ENCODE peak calls at places on chromosomes 1 and 21, in four cellular contexts. N is HepG2, H is K562, O is GM12878. X is an unnamed sample.

GRCh38 chr21:26717146-26717739 is 128.0 kb downstream of the ADAMTS1 start:
- DNase-seq in N (no peak), H (peak), O (no peak), X (no peak)

GRCh38 chr21:35677298-35677841 is 383.0 kb downstream of the SETD4 start:
- DNase-seq in N (peak), H (no peak), O (no peak), X (no peak)

GRCh38 chr1:229514578-229515275 is 6.6 kb upstream of the NUP133 start:
- DNase-seq in N (peak), H (peak), O (no peak), X (peak)

GRCh38 chr1:220281159-220281574 is 8.9 kb upstream of the RAB3GAP2 start:
- DNase-seq in N (no peak), H (peak), O (no peak), X (no peak)

GRCh38 chr1:114956570-114956969 is 73.1 kb upstream of the TSHB start:
- DNase-seq in N (peak), H (peak), O (no peak), X (no peak)

GRCh38 chr1:117116090-117116783 is 5.3 kb downstream of the TRIM45 start:
- DNase-seq in N (no peak), H (peak), O (no peak), X (no peak)

GRCh38 chr1:207821464-207822045 is 69.7 kb downstream of the CD46 start:
- DNase-seq in N (no peak), H (no peak), O (no peak), X (no peak)

GRCh38 chr21:45829566-45830147 is 151.9 kb upstream of the COL6A1 start:
- DNase-seq in N (no peak), H (no peak), O (no peak), X (peak)

GRCh38 chr1:212368073-212368484 is 46.6 kb downstream of the PACC1 start:
- DNase-seq in N (peak), H (peak), O (peak), X (peak)

GRCh38 chr1:179121159-179121938 is 39.5 kb downstream of the TOR3A start:
- DNase-seq in N (peak), H (peak), O (no peak), X (no peak)

GRCh38 chr21:29074007-29074376 is 544 bp upstream of the CCT8 start:
- DNase-seq in N (no peak), H (no peak), O (no peak), X (no peak)

GRCh38 chr1:221462345-221462744 is 279.5 kb downstream of the DUSP10 start:
- DNase-seq in N (no peak), H (no peak), O (no peak), X (no peak)

GRCh38 chr1:26475989-26476388 is 3.7 kb downstream of the HMGN2 start:
- DNase-seq in N (no peak), H (no peak), O (no peak), X (no peak)

GRCh38 chr1:10663668-10664035 is 132.8 kb downstream of the CASZ1 start:
- DNase-seq in N (no peak), H (no peak), O (no peak), X (no peak)

GRCh38 chr1:91912267-91912666 is 26.3 kb upstream of the TGFBR3 start:
- DNase-seq in N (no peak), H (no peak), O (no peak), X (no peak)

GRCh38 chr21:33901421-33902288 is 13.9 kb downstream of the ATP5PO start:
- DNase-seq in N (peak), H (peak), O (no peak), X (peak)

GRCh38 chr1:111592389-111593361 is 26.9 kb upstream of the RAP1A start:
- DNase-seq in N (peak), H (peak), O (peak), X (no peak)

GRCh38 chr1:148264374-148265276 is 112.5 kb upstream of the NBPF11 start:
- DNase-seq in N (no peak), H (peak), O (no peak), X (peak)

GRCh38 chr1:150544204-150544603 is 5.0 kb upstream of the ADAMTSL4 start:
- DNase-seq in N (no peak), H (peak), O (no peak), X (no peak)

GRCh38 chr21:41167348-41168342 is at the start of gene BACE2:
- DNase-seq in N (no peak), H (peak), O (no peak), X (no peak)

GRCh38 chr1:180950321-180950720 is 37.6 kb downstream of the KIAA1614 start:
- DNase-seq in N (no peak), H (no peak), O (no peak), X (no peak)

GRCh38 chr1:93703649-93704048 is 22.0 kb upstream of the BCAR3 start:
- DNase-seq in N (peak), H (peak), O (no peak), X (no peak)

GRCh38 chr1:248627971-248628844 is 6.7 kb downstream of the OR2T11 start:
- DNase-seq in N (no peak), H (no peak), O (no peak), X (no peak)

GRCh38 chr1:16183157-16183556 is 27.3 kb upstream of the EPHA2 start:
- DNase-seq in N (no peak), H (no peak), O (no peak), X (no peak)

DNA sequence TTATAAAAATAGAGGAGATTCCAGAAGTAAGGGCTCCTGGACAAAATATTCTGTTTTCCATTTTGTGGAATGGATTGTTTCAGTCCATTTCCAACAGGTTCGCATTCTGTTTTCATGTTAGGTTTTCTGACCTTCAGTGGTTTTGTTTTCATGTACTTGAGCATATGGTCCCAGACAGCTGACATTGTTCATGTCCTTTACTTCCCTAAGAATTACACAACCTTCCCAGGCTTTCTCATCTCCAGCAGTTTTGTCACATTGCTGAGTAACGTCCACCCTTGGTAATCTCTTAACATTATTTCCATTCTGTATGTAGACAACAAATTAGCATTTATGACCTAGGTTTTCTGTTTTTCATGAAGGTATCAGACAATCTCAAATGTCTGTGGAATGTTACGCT is 21.0 kb upstream of the ERRFI1 start:
- DNase-seq in N (no peak), H (no peak), O (no peak), X (no peak)
- TF ChIP-seq CBX5 in N (no peak), H (no peak), O (no peak), X (no peak)

DNA sequence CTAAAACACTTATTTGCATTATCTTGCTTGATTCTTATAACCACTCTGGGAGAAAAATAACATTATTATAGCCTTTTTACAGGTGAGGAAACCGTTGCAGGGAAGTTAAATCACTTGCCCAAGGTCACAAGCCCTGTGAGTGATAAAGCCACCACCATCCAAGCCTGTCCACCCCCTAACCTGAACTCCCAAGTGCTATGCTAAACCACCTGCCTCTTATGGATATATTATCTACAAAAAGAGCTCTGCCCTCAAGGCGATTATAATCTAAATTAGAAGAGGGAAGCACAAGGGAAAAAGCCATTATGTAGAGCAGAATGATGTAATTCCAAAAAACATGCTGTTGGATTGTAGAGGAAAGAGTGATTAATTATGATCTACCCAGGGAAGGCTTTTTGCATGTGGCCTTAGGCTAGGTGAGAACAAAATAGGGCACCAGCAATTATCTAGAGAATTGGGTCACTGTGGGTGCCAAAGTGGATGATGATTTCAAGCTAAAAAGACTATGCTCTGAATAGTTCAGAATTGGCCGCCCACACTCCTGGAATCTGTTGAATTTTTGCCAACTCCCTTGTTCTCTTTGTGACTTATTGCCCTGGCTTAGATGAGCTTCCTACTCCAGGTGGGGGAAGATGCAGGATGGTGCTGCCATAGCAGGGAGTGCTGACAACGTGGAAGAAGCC is 205.3 kb downstream of the FGGY start:
- DNase-seq in N (no peak), H (no peak), O (no peak), X (no peak)
- TF ChIP-seq RFX5 in N (no peak), H (no peak), O (no peak), X (no peak)

DNA sequence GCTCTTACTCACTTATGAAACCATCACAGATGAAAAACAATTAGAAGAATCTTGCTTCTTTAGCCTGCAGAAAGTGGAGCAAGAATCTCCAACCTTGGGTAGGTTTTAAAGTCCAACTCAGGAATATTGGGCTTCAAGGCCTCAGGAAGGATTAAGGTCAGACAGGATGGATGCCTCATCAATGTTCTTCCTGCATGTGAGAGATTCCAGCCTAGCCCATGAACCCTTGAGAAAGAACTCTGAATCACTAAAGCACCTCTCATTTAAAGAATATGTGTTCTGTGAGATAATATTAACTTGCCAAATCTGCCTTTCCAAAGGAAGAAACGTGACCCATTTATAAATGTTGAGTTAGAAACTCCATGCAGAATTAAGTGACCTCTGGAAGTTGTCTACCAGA is 345.2 kb upstream of the CAMK1G start:
- DNase-seq in N (no peak), H (no peak), O (no peak), X (no peak)
- TF ChIP-seq CBX5 in N (no peak), H (no peak), O (no peak), X (no peak)

GRCh38 chr1:36163426-36163825 is 7.5 kb downstream of the MAP7D1 start:
- DNase-seq in N (no peak), H (no peak), O (no peak), X (no peak)

GRCh38 chr1:36160388-36160948 is 4.5 kb downstream of the MAP7D1 start:
- DNase-seq in N (no peak), H (no peak), O (no peak), X (no peak)

GRCh38 chr1:36162680-36163079 is 6.7 kb downstream of the MAP7D1 start:
- DNase-seq in N (no peak), H (no peak), O (no peak), X (no peak)

GRCh38 chr1:36160949-36161485 is 5.1 kb downstream of the MAP7D1 start:
- DNase-seq in N (no peak), H (peak), O (no peak), X (peak)

GRCh38 chr1:36161656-36162531 is 5.9 kb downstream of the MAP7D1 start:
- DNase-seq in N (no peak), H (peak), O (no peak), X (no peak)
- TF ChIP-seq RFX5 in N (no peak), H (no peak), O (no peak), X (no peak)

DNA sequence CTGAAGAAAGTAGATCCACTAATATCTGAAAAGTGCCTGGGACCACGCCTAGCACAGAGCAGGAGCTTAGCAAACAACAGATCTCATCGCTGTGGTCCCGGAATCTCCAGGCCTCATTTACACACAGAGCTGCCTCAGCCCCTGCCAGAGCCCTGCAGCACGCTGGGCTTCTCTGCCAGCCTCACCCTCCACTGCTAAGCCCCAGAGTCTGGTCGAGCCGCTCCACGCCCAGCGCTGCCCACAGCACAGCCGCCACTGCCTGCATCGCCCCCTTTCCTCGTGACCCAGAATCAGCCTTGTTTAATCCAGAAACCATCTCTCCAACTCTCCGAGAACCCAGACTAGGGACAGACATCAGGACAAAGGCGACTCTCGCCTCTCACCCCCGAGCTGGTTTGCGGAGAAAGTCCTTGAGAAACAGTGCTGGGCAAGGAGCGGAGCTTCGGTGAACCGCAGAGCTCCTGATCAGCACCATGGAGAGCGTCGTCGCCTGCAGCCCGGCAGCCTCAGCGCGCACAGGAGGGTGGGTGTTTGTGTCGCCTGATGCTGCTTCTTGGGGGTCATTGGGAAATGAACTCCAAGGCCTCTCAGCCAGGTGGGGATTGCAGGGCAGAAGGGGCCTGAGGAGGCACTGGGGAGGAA is 145.1 kb downstream of the NPHP4 start:
- DNase-seq in N (no peak), H (peak), O (no peak), X (peak)
- TF ChIP-seq CBX5 in N (no peak), H (no peak), O (no peak), X (no peak)

GRCh38 chr1:90114521-90115141 is 119.7 kb downstream of the ZNF326 start:
- DNase-seq in N (peak), H (peak), O (peak), X (no peak)
- TF ChIP-seq RFX5 in N (no peak), H (no peak), O (no peak), X (no peak)

GRCh38 chr1:37134599-37134998 is 100.3 kb upstream of the GRIK3 start:
- DNase-seq in N (no peak), H (no peak), O (no peak), X (no peak)

GRCh38 chr1:37131281-37131680 is 97.0 kb upstream of the GRIK3 start:
- DNase-seq in N (peak), H (no peak), O (no peak), X (no peak)

GRCh38 chr1:37133276-37134145 is 99.2 kb upstream of the GRIK3 start:
- DNase-seq in N (no peak), H (no peak), O (no peak), X (no peak)

GRCh38 chr1:37137018-37137417 is 102.7 kb upstream of the GRIK3 start:
- DNase-seq in N (no peak), H (no peak), O (no peak), X (no peak)

GRCh38 chr1:37135032-37135431 is 100.7 kb upstream of the GRIK3 start:
- DNase-seq in N (no peak), H (no peak), O (no peak), X (no peak)
- TF ChIP-seq CBX5 in N (no peak), H (no peak), O (no peak), X (no peak)

GRCh38 chr1:226310123-226310540 is 1.2 kb upstream of the LIN9 start:
- DNase-seq in N (peak), H (peak), O (no peak), X (no peak)

GRCh38 chr1:226309398-226310122 is 596 bp upstream of the LIN9 start:
- DNase-seq in N (peak), H (peak), O (no peak), X (no peak)

GRCh38 chr1:226311376-226311775 is 2.4 kb upstream of the LIN9 start:
- DNase-seq in N (no peak), H (no peak), O (no peak), X (no peak)

GRCh38 chr1:226312065-226312464 is 3.1 kb upstream of the LIN9 start:
- DNase-seq in N (no peak), H (no peak), O (no peak), X (no peak)

DNA sequence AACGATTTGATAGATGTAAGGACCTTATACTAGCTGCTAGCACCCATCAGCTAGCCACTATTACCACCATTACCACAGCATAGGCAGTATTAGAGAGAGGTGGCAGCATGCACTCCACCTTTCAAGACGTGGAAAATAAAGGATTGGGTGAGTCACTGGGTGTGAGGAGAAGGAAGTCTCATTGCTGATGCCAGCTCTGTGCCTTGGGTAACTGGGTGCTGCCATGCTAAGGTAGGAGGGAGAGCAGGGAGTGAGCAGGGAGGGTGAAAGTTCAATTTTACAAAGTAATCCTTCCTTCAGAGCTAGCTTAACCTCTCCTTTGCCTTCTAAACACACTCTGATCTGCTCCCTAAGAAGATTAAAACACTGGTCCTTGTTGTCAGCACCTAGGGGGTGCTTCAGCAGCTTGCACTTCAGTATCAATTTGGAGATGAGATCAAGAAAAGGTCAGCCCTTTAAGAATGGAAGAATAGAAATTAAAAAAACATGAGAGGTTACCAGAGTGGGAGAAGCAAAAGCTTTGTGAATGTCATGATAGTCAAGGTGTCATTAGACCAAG is 1.8 kb upstream of the LIN9 start:
- DNase-seq in N (no peak), H (peak), O (no peak), X (no peak)
- TF ChIP-seq RFX5 in N (no peak), H (no peak), O (no peak), X (no peak)

X was measured in H1.